ENCODE peak calls at places on chromosomes 13 and 19, in eight cellular contexts. J is H1, U is A549, H is K562, C is endothelial cell of umbilical vein, A is HepG2, T is GM12878, V is HCT116. X is an unnamed sample.
A peak's percentile ranks its signal among the peaks of the same experiment; 100 is the strongest.

GRCh38 chr19:1221141-1221903 is 15.7 kb downstream of the STK11 start:
- DNase-seq in J (peak; percentile 78), U (peak; percentile 61), H (no peak), C (peak; percentile 53), A (peak; percentile 38), T (no peak), V (no peak), X (peak; percentile 54)

GRCh38 chr13:99313473-99313872 is 6.3 kb upstream of the GPR183 start:
- DNase-seq in J (no peak), U (no peak), H (no peak), C (peak; percentile 86), A (no peak), T (no peak), V (no peak), X (no peak)

GRCh38 chr19:44597131-44597491 is 16.3 kb upstream of the IGSF23 start:
- DNase-seq in J (no peak), U (no peak), H (no peak), C (no peak), A (no peak), T (no peak), V (no peak), X (no peak)

GRCh38 chr19:16876904-16877361 is 11.9 kb upstream of the F2RL3 start:
- DNase-seq in J (no peak), U (no peak), H (no peak), C (peak; percentile 13), A (no peak), T (no peak), V (no peak), X (no peak)

GRCh38 chr19:7540761-7541480 is 5.4 kb downstream of the PNPLA6 start:
- DNase-seq in J (peak; percentile 92), U (peak; percentile 50), H (peak; percentile 80), C (peak; percentile 25), A (no peak), T (no peak), V (peak; percentile 36), X (peak; percentile 65)

GRCh38 chr13:73576291-73576690 is 517.5 kb downstream of the KLF5 start:
- DNase-seq in J (no peak), U (no peak), H (no peak), C (no peak), A (no peak), T (no peak), V (no peak), X (no peak)

GRCh38 chr13:78137404-78138142 is 218.9 kb upstream of the EDNRB start:
- DNase-seq in J (peak; percentile 57), U (peak; percentile 50), H (peak; percentile 21), C (peak; percentile 71), A (peak; percentile 58), T (peak; percentile 46), V (peak; percentile 33), X (peak; percentile 72)

GRCh38 chr13:43664700-43665191 is 122.0 kb downstream of the ENOX1 start:
- DNase-seq in J (no peak), U (peak; percentile 4), H (no peak), C (peak; percentile 5), A (no peak), T (no peak), V (no peak), X (peak; percentile 74)

GRCh38 chr13:21124853-21125252 is 51.5 kb downstream of the SKA3 start:
- DNase-seq in J (no peak), U (peak; percentile 35), H (no peak), C (peak; percentile 67), A (peak; percentile 60), T (no peak), V (no peak), X (peak; percentile 63)

GRCh38 chr13:94224670-94225069 is 254.8 kb downstream of the DCT start:
- DNase-seq in J (no peak), U (no peak), H (no peak), C (no peak), A (peak; percentile 5), T (no peak), V (no peak), X (no peak)

GRCh38 chr13:40236566-40237168 is 429.8 kb downstream of the FOXO1 start:
- DNase-seq in J (no peak), U (no peak), H (no peak), C (no peak), A (no peak), T (no peak), V (no peak), X (no peak)

GRCh38 chr13:79237981-79238380 is 168.1 kb downstream of the RBM26 start:
- DNase-seq in J (no peak), U (peak; percentile 22), H (no peak), C (no peak), A (no peak), T (no peak), V (no peak), X (no peak)

GRCh38 chr19:22606954-22607652 is 27.0 kb upstream of the ZNF492 start:
- DNase-seq in J (no peak), U (no peak), H (no peak), C (no peak), A (no peak), T (no peak), V (no peak), X (no peak)

GRCh38 chr19:41376241-41376997 is at the start of gene TMEM91:
- DNase-seq in J (peak; percentile 85), U (no peak), H (no peak), C (peak; percentile 34), A (no peak), T (no peak), V (no peak), X (no peak)

GRCh38 chr19:46574533-46574932 is 26.6 kb upstream of the CALM3 start:
- DNase-seq in J (no peak), U (no peak), H (no peak), C (no peak), A (no peak), T (no peak), V (no peak), X (no peak)

GRCh38 chr19:14146789-14147216 is 10.4 kb upstream of the ASF1B start:
- DNase-seq in J (no peak), U (no peak), H (no peak), C (no peak), A (no peak), T (no peak), V (no peak), X (peak; percentile 84)

GRCh38 chr19:48868196-48868886 is at the start of gene PLEKHA4:
- DNase-seq in J (peak; percentile 58), U (no peak), H (peak; percentile 41), C (peak; percentile 37), A (no peak), T (no peak), V (no peak), X (peak; percentile 49)

GRCh38 chr13:75762066-75762937 is 126.2 kb downstream of the LMO7 start:
- DNase-seq in J (no peak), U (peak; percentile 24), H (no peak), C (peak; percentile 76), A (peak; percentile 15), T (peak; percentile 84), V (no peak), X (peak; percentile 63)

GRCh38 chr13:102289606-102290005 is 112.2 kb downstream of the FGF14 start:
- DNase-seq in J (no peak), U (no peak), H (no peak), C (no peak), A (no peak), T (no peak), V (no peak), X (peak; percentile 8)

GRCh38 chr13:32048816-32049215 is 17.2 kb downstream of the FRY start:
- DNase-seq in J (no peak), U (no peak), H (no peak), C (peak; percentile 11), A (peak; percentile 43), T (no peak), V (no peak), X (no peak)

GRCh38 chr13:32047088-32047487 is 15.5 kb downstream of the FRY start:
- DNase-seq in J (no peak), U (no peak), H (no peak), C (no peak), A (no peak), T (no peak), V (no peak), X (no peak)

GRCh38 chr13:32045537-32045936 is 14.0 kb downstream of the FRY start:
- DNase-seq in J (no peak), U (no peak), H (no peak), C (no peak), A (no peak), T (no peak), V (no peak), X (peak; percentile 68)

GRCh38 chr13:32047796-32048195 is 16.2 kb downstream of the FRY start:
- DNase-seq in J (no peak), U (no peak), H (no peak), C (no peak), A (no peak), T (no peak), V (no peak), X (no peak)

GRCh38 chr13:32045963-32046785 is 14.6 kb downstream of the FRY start:
- DNase-seq in J (no peak), U (no peak), H (no peak), C (peak; percentile 21), A (peak; percentile 92), T (no peak), V (no peak), X (peak; percentile 56)
- H3K4me2 ChIP-seq in J (no peak overlapping the region), U (no peak overlapping the region), H (no peak overlapping the region), C (no peak overlapping the region), A (peak overlapping the region; percentile 54), T (no peak overlapping the region), V (no peak overlapping the region), X (peak overlapping the region; percentile 68)

GRCh38 chr19:12229990-12230389 is 64.7 kb downstream of the ZNF44 start:
- DNase-seq in J (no peak), U (no peak), H (no peak), C (no peak), A (no peak), T (no peak), V (no peak), X (no peak)

GRCh38 chr19:12232961-12233360 is 61.7 kb downstream of the ZNF44 start:
- DNase-seq in J (no peak), U (no peak), H (no peak), C (no peak), A (no peak), T (no peak), V (no peak), X (no peak)

GRCh38 chr19:12230751-12231733 is 63.6 kb downstream of the ZNF44 start:
- DNase-seq in J (no peak), U (no peak), H (no peak), C (no peak), A (no peak), T (no peak), V (no peak), X (no peak)
- TF ChIP-seq POLR2A in J (no peak), U (no peak), H (no peak), C (no peak), A (no peak), T (no peak), V (no peak), X (no peak)

GRCh38 chr13:48411281-48412099 is 1.4 kb downstream of the LPAR6 start:
- DNase-seq in J (no peak), U (no peak), H (no peak), C (peak; percentile 59), A (no peak), T (no peak), V (no peak), X (peak; percentile 21)
- H3K4me2 ChIP-seq in J (peak overlapping the region; percentile 59), U (peak overlapping the region; percentile 84), H (no peak overlapping the region), C (peak overlapping the region; percentile 100), A (peak overlapping the region; percentile 77), T (peak overlapping the region; percentile 20), V (no peak overlapping the region), X (peak overlapping the region; percentile 99)

DNA sequence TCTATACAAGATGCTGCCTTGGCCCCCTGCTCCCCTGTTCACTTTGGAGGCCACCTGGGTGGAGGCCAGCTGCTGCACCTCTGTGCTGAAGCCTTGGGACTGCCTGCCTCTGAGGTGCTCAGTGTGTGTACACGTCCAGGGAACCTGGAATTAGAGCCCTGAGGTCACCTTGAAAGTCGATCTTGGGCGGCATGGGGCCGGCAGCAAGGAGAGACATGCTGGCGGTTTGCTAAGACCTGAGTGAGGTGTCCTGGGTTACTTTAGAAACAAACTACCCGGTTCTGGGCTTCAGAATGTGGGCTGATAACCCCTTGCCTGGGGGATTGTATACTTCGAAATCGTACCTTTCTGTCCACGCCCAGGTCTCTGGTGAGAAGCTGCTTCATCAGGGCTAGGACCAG is 25.5 kb downstream of the TSSK6 start:
- DNase-seq in J (no peak), U (no peak), H (no peak), C (peak; percentile 7), A (no peak), T (no peak), V (no peak), X (no peak)
- TF ChIP-seq POLR2A in J (no peak), U (no peak), H (no peak), C (no peak), A (no peak), T (no peak), V (no peak), X (no peak)